ENCODE peak calls at places on chromosomes 4 and X, in five cellular contexts. U, A, K, E and Y are unnamed samples.

GRCh38 chr4:67220848-67221247 is 324.5 kb downstream of the CENPC start:
- DNase-seq in U (no peak), A (no peak), K (no peak), E (no peak), Y (no peak)

GRCh38 chr4:76764251-76764650 is 133.7 kb downstream of the SOWAHB start:
- DNase-seq in U (no peak), A (no peak), K (no peak), E (no peak), Y (peak)

GRCh38 chr4:40511017-40511614 is 118.5 kb downstream of the RBM47 start:
- DNase-seq in U (no peak), A (no peak), K (no peak), E (no peak), Y (no peak)

GRCh38 chr4:134551348-134551747 is 349.8 kb upstream of the PABPC4L start:
- DNase-seq in U (no peak), A (no peak), K (no peak), E (no peak), Y (peak)

GRCh38 chr4:184343400-184344177 is 125.9 kb upstream of the ENPP6 start:
- DNase-seq in U (peak), A (no peak), K (peak), E (peak), Y (peak)

GRCh38 chr4:1026115-1026514 is 14.7 kb downstream of the FGFRL1 start:
- DNase-seq in U (no peak), A (no peak), K (peak), E (peak), Y (no peak)

GRCh38 chr4:632926-633325 is 7.6 kb downstream of the PDE6B start:
- DNase-seq in U (no peak), A (no peak), K (no peak), E (no peak), Y (no peak)

GRCh38 chr4:113293043-113293560 is 243.6 kb downstream of the ANK2 start:
- DNase-seq in U (no peak), A (no peak), K (no peak), E (no peak), Y (peak)

GRCh38 chr4:123893746-123894095 is 497.1 kb downstream of the SPRY1 start:
- DNase-seq in U (no peak), A (no peak), K (no peak), E (no peak), Y (no peak)

GRCh38 chr4:119299221-119300071 is 22.5 kb downstream of the FABP2 start:
- DNase-seq in U (peak), A (no peak), K (peak), E (peak), Y (peak)

GRCh38 chr4:37687666-37688065 is 1.5 kb upstream of the RELL1 start:
- DNase-seq in U (no peak), A (no peak), K (no peak), E (no peak), Y (no peak)

GRCh38 chr4:71004281-71004851 is 10.9 kb downstream of the DCK start:
- DNase-seq in U (peak), A (no peak), K (no peak), E (no peak), Y (peak)

GRCh38 chr4:126081336-126081735 is 766.6 kb downstream of the FAT4 start:
- DNase-seq in U (no peak), A (no peak), K (no peak), E (no peak), Y (no peak)

GRCh38 chr4:163166041-163166579 is 580 bp downstream of the NAF1 start:
- DNase-seq in U (peak), A (no peak), K (peak), E (no peak), Y (peak)

GRCh38 chrX:80511969-80512760 is 91.9 kb downstream of the TENT5D start:
- DNase-seq in U (no peak), A (no peak), K (peak), E (no peak), Y (peak)

GRCh38 chrX:31459361-31459760 is 387.5 kb upstream of the FTHL17 start:
- DNase-seq in U (no peak), A (no peak), K (no peak), E (no peak), Y (no peak)

GRCh38 chr4:165524532-165525190 is 145.9 kb downstream of the CPE start:
- DNase-seq in U (no peak), A (no peak), K (no peak), E (no peak), Y (no peak)

GRCh38 chrX:115393271-115393670 is 103.8 kb downstream of the LUZP4 start:
- DNase-seq in U (peak), A (no peak), K (no peak), E (no peak), Y (peak)

GRCh38 chr4:1009647-1010521 is 1.5 kb upstream of the FGFRL1 start:
- DNase-seq in U (no peak), A (no peak), K (peak), E (no peak), Y (peak)

GRCh38 chr4:113292371-113293042 is 243.1 kb downstream of the ANK2 start:
- DNase-seq in U (no peak), A (peak), K (no peak), E (no peak), Y (peak)

GRCh38 chr4:178275671-178276360 is 833.6 kb upstream of the AGA start:
- DNase-seq in U (no peak), A (no peak), K (no peak), E (no peak), Y (peak)

GRCh38 chr4:113316879-113317278 is 267.4 kb downstream of the ANK2 start:
- DNase-seq in U (no peak), A (no peak), K (no peak), E (peak), Y (peak)

GRCh38 chr4:4782969-4783368 is 76.5 kb upstream of the MSX1 start:
- DNase-seq in U (no peak), A (no peak), K (no peak), E (no peak), Y (no peak)

GRCh38 chr4:119477412-119478053 is 151.1 kb downstream of the PDE5A start:
- DNase-seq in U (no peak), A (no peak), K (no peak), E (no peak), Y (no peak)

GRCh38 chrX:40171513-40172168 is 73.9 kb upstream of the BCOR start:
- DNase-seq in U (no peak), A (no peak), K (no peak), E (no peak), Y (no peak)

GRCh38 chr4:94588900-94589693 is 137.4 kb downstream of the PDLIM5 start:
- DNase-seq in U (no peak), A (no peak), K (no peak), E (no peak), Y (no peak)

GRCh38 chr4:65825121-65825520 is 154.8 kb upstream of the EPHA5 start:
- DNase-seq in U (no peak), A (no peak), K (no peak), E (no peak), Y (no peak)

GRCh38 chrX:118745570-118745969 is 18.2 kb downstream of the IL13RA1 start:
- DNase-seq in U (no peak), A (no peak), K (no peak), E (no peak), Y (no peak)

GRCh38 chr4:20217521-20217920 is 34.2 kb upstream of the SLIT2 start:
- DNase-seq in U (no peak), A (no peak), K (no peak), E (no peak), Y (no peak)

GRCh38 chr4:22187203-22187835 is 238.7 kb upstream of the KCNIP4 start:
- DNase-seq in U (no peak), A (no peak), K (no peak), E (no peak), Y (no peak)

GRCh38 chrX:97367149-97367548 is 483.4 kb downstream of the RPA4 start:
- DNase-seq in U (no peak), A (no peak), K (no peak), E (no peak), Y (no peak)

GRCh38 chr4:98657531-98658286 is 702 bp downstream of the TSPAN5 start:
- DNase-seq in U (no peak), A (no peak), K (no peak), E (no peak), Y (peak)

DNA sequence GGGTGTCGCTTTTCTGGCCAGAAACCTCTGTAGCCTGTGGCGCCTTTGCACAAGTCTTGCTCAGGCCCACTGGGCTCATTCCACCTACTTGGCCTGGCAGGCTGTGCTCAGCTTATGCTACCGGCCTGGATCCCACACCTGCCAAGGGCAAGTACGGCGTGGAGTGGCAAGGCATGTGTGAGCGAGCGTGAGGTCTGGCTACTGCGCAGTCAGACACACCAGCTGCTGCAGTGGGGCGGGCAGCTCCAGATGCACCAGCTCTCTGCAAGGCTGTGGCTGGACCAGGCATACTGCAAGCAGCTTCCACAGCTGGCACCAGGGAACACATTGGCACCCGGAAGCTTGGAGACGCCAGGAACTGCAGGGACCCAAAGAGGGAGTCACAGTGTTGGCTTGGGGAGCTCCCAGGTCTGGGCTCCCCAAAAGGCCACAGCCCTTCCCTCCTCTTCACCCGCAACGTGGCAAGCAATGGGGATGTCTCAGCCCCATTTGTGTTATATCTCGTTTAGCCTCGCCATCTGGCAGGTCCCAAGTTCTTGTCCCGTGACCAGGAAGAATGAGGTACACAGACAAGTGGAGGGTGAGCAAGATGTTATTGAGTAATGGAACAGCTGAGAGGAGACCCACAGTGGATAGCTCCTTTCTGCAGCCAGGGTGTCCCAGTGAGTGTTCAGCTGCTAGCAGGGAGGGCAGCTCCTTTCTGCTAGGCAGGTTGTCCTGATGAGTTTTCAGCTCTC is 3.8 kb upstream of the FBXW7 start:
- DNase-seq in U (no peak), A (no peak), K (no peak), E (no peak), Y (peak)
- TF ChIP-seq POLR2AphosphoS5 in U (no peak), A (no peak), K (no peak), E (no peak), Y (no peak)

GRCh38 chr4:152401424-152401823 is 134.5 kb downstream of the FBXW7 start:
- DNase-seq in U (no peak), A (no peak), K (no peak), E (no peak), Y (no peak)

GRCh38 chr4:152398060-152398459 is 137.8 kb downstream of the FBXW7 start:
- DNase-seq in U (peak), A (no peak), K (no peak), E (no peak), Y (peak)

GRCh38 chr4:152394786-152395185 is 141.1 kb downstream of the FBXW7 start:
- DNase-seq in U (no peak), A (no peak), K (no peak), E (no peak), Y (no peak)

GRCh38 chr4:152399246-152399645 is 136.6 kb downstream of the FBXW7 start:
- DNase-seq in U (no peak), A (no peak), K (no peak), E (peak), Y (no peak)
- TF ChIP-seq CREB1 in U (no peak), A (no peak), K (no peak), E (no peak), Y (no peak)

DNA sequence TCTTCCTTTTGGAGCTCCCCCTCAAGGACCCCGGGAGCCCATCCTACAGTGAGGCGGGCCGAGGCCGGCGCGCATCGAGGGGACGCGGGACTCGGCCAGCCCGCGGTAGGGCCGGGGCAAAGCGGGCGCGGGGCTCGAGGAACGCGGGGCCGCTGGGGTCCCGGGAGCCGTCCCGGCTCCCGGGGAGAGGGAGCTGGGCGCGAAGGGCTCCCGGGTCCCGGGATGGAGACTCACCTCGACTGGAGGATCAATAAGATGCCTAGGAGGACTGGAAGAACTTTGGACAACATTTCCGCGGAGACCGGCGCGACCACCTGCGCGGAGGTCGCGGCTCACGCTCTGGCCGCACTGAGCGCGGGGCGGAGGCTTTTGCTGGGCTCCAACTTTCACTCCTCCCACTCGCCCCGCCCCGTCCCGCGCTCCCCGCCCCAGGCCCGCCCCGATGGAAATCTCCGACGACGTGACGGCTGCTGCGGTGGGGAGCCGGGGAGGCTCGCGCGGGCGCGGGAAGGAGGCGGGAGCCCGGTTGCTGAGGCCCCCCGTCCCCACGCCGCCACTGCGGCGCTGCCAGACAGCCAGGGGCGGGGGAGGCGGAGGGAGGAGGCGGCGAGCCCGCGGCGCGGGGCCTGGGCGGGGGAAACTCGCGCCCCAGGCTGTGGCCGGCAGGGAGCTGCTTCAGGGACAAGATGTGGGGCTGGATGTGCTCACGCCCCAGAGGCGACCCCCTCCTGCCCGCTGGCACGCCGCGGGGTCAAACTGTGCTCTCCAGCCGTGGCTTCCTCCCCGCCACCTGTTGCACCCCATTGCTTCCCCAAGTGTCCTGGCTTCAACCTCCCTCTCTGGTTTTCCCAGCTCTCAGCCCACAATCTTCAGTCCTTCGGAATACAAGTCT is at the start of gene GABRE:
- DNase-seq in U (no peak), A (no peak), K (peak), E (no peak), Y (peak)
- TF ChIP-seq POLR2AphosphoS5 in U (peak), A (no peak), K (peak), E (no peak), Y (peak)

DNA sequence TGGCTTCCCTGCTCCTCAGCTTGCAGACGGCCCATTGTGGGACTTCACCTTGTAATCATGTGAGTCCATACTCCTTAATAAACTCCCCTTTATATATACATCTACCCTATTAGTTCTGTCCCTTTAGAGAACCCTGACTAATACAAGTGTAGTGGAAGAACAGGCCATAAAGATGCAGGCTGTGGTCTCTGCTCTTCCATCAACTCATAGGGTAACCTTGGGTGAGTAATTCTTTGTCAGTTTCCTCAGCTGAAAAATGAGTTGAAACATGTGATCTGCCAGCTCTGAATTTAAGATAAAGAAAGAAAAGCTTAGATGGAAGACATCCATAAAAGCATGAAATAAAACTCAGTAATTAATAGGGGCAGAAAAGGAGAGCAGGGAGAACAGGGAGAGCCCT is 103.6 kb downstream of the ENOX2 start:
- DNase-seq in U (no peak), A (no peak), K (no peak), E (no peak), Y (no peak)
- TF ChIP-seq CREB1 in U (no peak), A (no peak), K (no peak), E (no peak), Y (no peak)

DNA sequence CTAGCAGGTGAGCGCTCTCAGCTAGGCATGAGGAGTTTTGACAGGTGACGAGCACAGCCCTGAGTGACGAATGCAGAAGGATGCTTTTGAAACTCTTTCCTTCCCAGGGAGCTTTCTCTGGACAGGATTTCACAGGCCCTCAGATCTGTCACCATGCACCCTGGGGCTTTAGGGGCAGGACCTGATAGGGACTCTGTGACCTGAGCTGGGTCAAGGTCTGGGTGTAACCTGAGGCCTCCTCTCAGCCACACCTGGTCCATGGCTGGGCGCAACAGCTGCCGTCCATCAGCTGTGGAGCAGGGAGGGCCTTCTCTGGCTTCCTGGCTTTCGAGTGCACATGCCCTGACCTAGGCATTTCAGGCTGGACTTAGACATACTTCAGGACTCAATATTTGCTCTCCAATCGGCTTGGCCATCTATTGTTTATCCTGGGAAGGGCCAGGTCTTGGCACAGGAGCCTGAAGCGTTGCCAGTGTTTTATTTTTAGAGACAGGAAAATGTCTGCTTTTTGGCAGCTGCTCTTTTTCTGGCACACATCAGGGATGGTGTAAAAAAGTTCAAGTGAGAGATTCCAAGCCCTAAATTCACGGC is 56.4 kb downstream of the C4orf51 start:
- DNase-seq in U (no peak), A (no peak), K (no peak), E (no peak), Y (no peak)
- TF ChIP-seq POLR2AphosphoS5 in U (no peak), A (no peak), K (no peak), E (no peak), Y (no peak)

GRCh38 chrX:78945186-78945912 is at the start of gene P2RY10:
- DNase-seq in U (no peak), A (no peak), K (no peak), E (peak), Y (no peak)
- TF ChIP-seq CREB1 in U (no peak), A (no peak), K (no peak), E (peak), Y (no peak)

GRCh38 chrX:13669246-13669689 is 16.3 kb downstream of the TCEANC start:
- DNase-seq in U (peak), A (no peak), K (peak), E (peak), Y (no peak)
- TF ChIP-seq POLR2AphosphoS5 in U (no peak), A (no peak), K (no peak), E (peak), Y (no peak)

GRCh38 chr4:2799444-2799911 is 6.6 kb downstream of the SH3BP2 start:
- DNase-seq in U (no peak), A (no peak), K (no peak), E (no peak), Y (no peak)

GRCh38 chr4:2797188-2797544 is 4.3 kb downstream of the SH3BP2 start:
- DNase-seq in U (no peak), A (no peak), K (no peak), E (no peak), Y (no peak)

GRCh38 chr4:2797545-2798305 is 4.8 kb downstream of the SH3BP2 start:
- DNase-seq in U (no peak), A (no peak), K (no peak), E (no peak), Y (no peak)

GRCh38 chr4:2799971-2800690 is 7.2 kb downstream of the SH3BP2 start:
- DNase-seq in U (no peak), A (no peak), K (no peak), E (no peak), Y (no peak)

GRCh38 chr4:2798399-2799301 is 5.8 kb downstream of the SH3BP2 start:
- DNase-seq in U (no peak), A (no peak), K (peak), E (no peak), Y (no peak)
- TF ChIP-seq CREB1 in U (no peak), A (no peak), K (no peak), E (no peak), Y (no peak)

GRCh38 chr4:167102475-167102874 is 131.8 kb downstream of the SPOCK3 start:
- DNase-seq in U (no peak), A (no peak), K (no peak), E (no peak), Y (no peak)
- TF ChIP-seq POLR2AphosphoS5 in U (no peak), A (no peak), K (no peak), E (no peak), Y (no peak)